ENCODE peak calls at places on chromosomes 3 and 15, in seven cellular contexts. One of them, this sample, is unnamed.

GRCh38 chr15:77818484-77819270 is 186.0 kb upstream of the LINGO1 start:
- DNase-seq in tibial artery: no peak
- DNase-seq in B cell: no peak
- DNase-seq in stimulated activated CD4-positive, alpha-beta T cell treated with anti-CD3 and anti-CD28 coated beads, Interleukin-12 subunit alpha, Interleukin-12 subunit beta, amount 100 ng/mL, for 24 hours: no peak
- DNase-seq in NCI-H1930: no peak
- DNase-seq in right atrium auricular region: no peak
- DNase-seq in GM23248: no peak
- DNase-seq in this sample: no peak

GRCh38 chr3:194310060-194310481 is 41.1 kb downstream of the CPN2 start:
- DNase-seq in right atrium auricular region: no peak
- DNase-seq in stimulated activated CD4-positive, alpha-beta T cell treated with anti-CD3 and anti-CD28 coated beads, Interleukin-12 subunit alpha, Interleukin-12 subunit beta, amount 100 ng/mL, for 24 hours: no peak
- DNase-seq in B cell: no peak
- DNase-seq in NCI-H1930: no peak
- DNase-seq in tibial artery: peak; percentile 34
- DNase-seq in GM23248: no peak
- DNase-seq in this sample: no peak

GRCh38 chr3:20842002-20842401 is 656.0 kb upstream of the SGO1 start:
- DNase-seq in tibial artery: no peak
- DNase-seq in stimulated activated CD4-positive, alpha-beta T cell treated with anti-CD3 and anti-CD28 coated beads, Interleukin-12 subunit alpha, Interleukin-12 subunit beta, amount 100 ng/mL, for 24 hours: no peak
- DNase-seq in NCI-H1930: no peak
- DNase-seq in B cell: no peak
- DNase-seq in right atrium auricular region: no peak
- DNase-seq in GM23248: no peak
- DNase-seq in this sample: no peak

GRCh38 chr3:195165264-195165608 is 105.7 kb downstream of the XXYLT1 start:
- DNase-seq in right atrium auricular region: no peak
- DNase-seq in NCI-H1930: no peak
- DNase-seq in B cell: no peak
- DNase-seq in tibial artery: no peak
- DNase-seq in GM23248: no peak
- DNase-seq in stimulated activated CD4-positive, alpha-beta T cell treated with anti-CD3 and anti-CD28 coated beads, Interleukin-12 subunit alpha, Interleukin-12 subunit beta, amount 100 ng/mL, for 24 hours: no peak
- DNase-seq in this sample: no peak

GRCh38 chr15:38972831-38973230 is 408.2 kb upstream of the RASGRP1 start:
- DNase-seq in GM23248: peak; percentile 15
- DNase-seq in NCI-H1930: no peak
- DNase-seq in tibial artery: no peak
- DNase-seq in B cell: no peak
- DNase-seq in right atrium auricular region: no peak
- DNase-seq in stimulated activated CD4-positive, alpha-beta T cell treated with anti-CD3 and anti-CD28 coated beads, Interleukin-12 subunit alpha, Interleukin-12 subunit beta, amount 100 ng/mL, for 24 hours: no peak
- DNase-seq in this sample: no peak

GRCh38 chr3:16875876-16876575 is 8.7 kb upstream of the PLCL2 start:
- DNase-seq in right atrium auricular region: no peak
- DNase-seq in GM23248: no peak
- DNase-seq in stimulated activated CD4-positive, alpha-beta T cell treated with anti-CD3 and anti-CD28 coated beads, Interleukin-12 subunit alpha, Interleukin-12 subunit beta, amount 100 ng/mL, for 24 hours: no peak
- DNase-seq in B cell: no peak
- DNase-seq in tibial artery: no peak
- DNase-seq in NCI-H1930: no peak
- DNase-seq in this sample: no peak

GRCh38 chr3:101824691-101825090 is 24.6 kb upstream of the NFKBIZ start:
- DNase-seq in stimulated activated CD4-positive, alpha-beta T cell treated with anti-CD3 and anti-CD28 coated beads, Interleukin-12 subunit alpha, Interleukin-12 subunit beta, amount 100 ng/mL, for 24 hours: no peak
- DNase-seq in tibial artery: no peak
- DNase-seq in B cell: no peak
- DNase-seq in right atrium auricular region: no peak
- DNase-seq in NCI-H1930: no peak
- DNase-seq in GM23248: peak; percentile 69
- DNase-seq in this sample: no peak

GRCh38 chr3:42747581-42747980 is 25.5 kb downstream of the CCDC13 start:
- DNase-seq in GM23248: no peak
- DNase-seq in NCI-H1930: no peak
- DNase-seq in stimulated activated CD4-positive, alpha-beta T cell treated with anti-CD3 and anti-CD28 coated beads, Interleukin-12 subunit alpha, Interleukin-12 subunit beta, amount 100 ng/mL, for 24 hours: no peak
- DNase-seq in B cell: no peak
- DNase-seq in tibial artery: peak; percentile 51
- DNase-seq in right atrium auricular region: peak; percentile 51
- DNase-seq in this sample: no peak

GRCh38 chr3:9947025-9947995 is 4.9 kb downstream of the PRRT3 start:
- DNase-seq in tibial artery: peak; percentile 89
- DNase-seq in NCI-H1930: peak; percentile 72
- DNase-seq in B cell: no peak
- DNase-seq in GM23248: peak; percentile 92
- DNase-seq in stimulated activated CD4-positive, alpha-beta T cell treated with anti-CD3 and anti-CD28 coated beads, Interleukin-12 subunit alpha, Interleukin-12 subunit beta, amount 100 ng/mL, for 24 hours: no peak
- DNase-seq in right atrium auricular region: peak; percentile 76
- DNase-seq in this sample: no peak

GRCh38 chr3:13213911-13214846 is 140.9 kb upstream of the IQSEC1 start:
- DNase-seq in right atrium auricular region: no peak
- DNase-seq in B cell: no peak
- DNase-seq in tibial artery: no peak
- DNase-seq in GM23248: no peak
- DNase-seq in NCI-H1930: no peak
- DNase-seq in stimulated activated CD4-positive, alpha-beta T cell treated with anti-CD3 and anti-CD28 coated beads, Interleukin-12 subunit alpha, Interleukin-12 subunit beta, amount 100 ng/mL, for 24 hours: no peak
- DNase-seq in this sample: no peak

GRCh38 chr3:9732080-9732752 is 681 bp downstream of the BRPF1 start:
- DNase-seq in stimulated activated CD4-positive, alpha-beta T cell treated with anti-CD3 and anti-CD28 coated beads, Interleukin-12 subunit alpha, Interleukin-12 subunit beta, amount 100 ng/mL, for 24 hours: peak; percentile 21
- DNase-seq in GM23248: peak; percentile 63
- DNase-seq in right atrium auricular region: no peak
- DNase-seq in B cell: no peak
- DNase-seq in tibial artery: no peak
- DNase-seq in NCI-H1930: no peak
- DNase-seq in this sample: no peak

GRCh38 chr15:98421419-98422085 is 226.8 kb upstream of the IGF1R start:
- DNase-seq in right atrium auricular region: peak; percentile 76
- DNase-seq in B cell: no peak
- DNase-seq in GM23248: peak; percentile 75
- DNase-seq in NCI-H1930: peak; percentile 21
- DNase-seq in stimulated activated CD4-positive, alpha-beta T cell treated with anti-CD3 and anti-CD28 coated beads, Interleukin-12 subunit alpha, Interleukin-12 subunit beta, amount 100 ng/mL, for 24 hours: peak; percentile 65
- DNase-seq in tibial artery: peak; percentile 73
- DNase-seq in this sample: peak; percentile 46

GRCh38 chr15:60751985-60752952 is 273.3 kb upstream of the ICE2 start:
- DNase-seq in stimulated activated CD4-positive, alpha-beta T cell treated with anti-CD3 and anti-CD28 coated beads, Interleukin-12 subunit alpha, Interleukin-12 subunit beta, amount 100 ng/mL, for 24 hours: no peak
- DNase-seq in GM23248: no peak
- DNase-seq in B cell: no peak
- DNase-seq in tibial artery: no peak
- DNase-seq in right atrium auricular region: peak; percentile 67
- DNase-seq in NCI-H1930: no peak
- DNase-seq in this sample: no peak

GRCh38 chr15:95715919-95716318 is 614.6 kb upstream of the NR2F2 start:
- DNase-seq in tibial artery: no peak
- DNase-seq in NCI-H1930: no peak
- DNase-seq in right atrium auricular region: no peak
- DNase-seq in GM23248: no peak
- DNase-seq in B cell: no peak
- DNase-seq in stimulated activated CD4-positive, alpha-beta T cell treated with anti-CD3 and anti-CD28 coated beads, Interleukin-12 subunit alpha, Interleukin-12 subunit beta, amount 100 ng/mL, for 24 hours: no peak
- DNase-seq in this sample: no peak

GRCh38 chr3:123632161-123632655 is 47.4 kb upstream of the HACD2 start:
- DNase-seq in NCI-H1930: no peak
- DNase-seq in right atrium auricular region: no peak
- DNase-seq in B cell: no peak
- DNase-seq in stimulated activated CD4-positive, alpha-beta T cell treated with anti-CD3 and anti-CD28 coated beads, Interleukin-12 subunit alpha, Interleukin-12 subunit beta, amount 100 ng/mL, for 24 hours: no peak
- DNase-seq in GM23248: peak; percentile 22
- DNase-seq in tibial artery: no peak
- DNase-seq in this sample: no peak

GRCh38 chr3:98885851-98886250 is 15.6 kb downstream of the DCBLD2 start:
- DNase-seq in NCI-H1930: no peak
- DNase-seq in GM23248: peak; percentile 33
- DNase-seq in right atrium auricular region: no peak
- DNase-seq in tibial artery: no peak
- DNase-seq in stimulated activated CD4-positive, alpha-beta T cell treated with anti-CD3 and anti-CD28 coated beads, Interleukin-12 subunit alpha, Interleukin-12 subunit beta, amount 100 ng/mL, for 24 hours: no peak
- DNase-seq in B cell: no peak
- DNase-seq in this sample: no peak

GRCh38 chr3:107855710-107856109 is 235.1 kb downstream of the CD47 start:
- DNase-seq in tibial artery: no peak
- DNase-seq in stimulated activated CD4-positive, alpha-beta T cell treated with anti-CD3 and anti-CD28 coated beads, Interleukin-12 subunit alpha, Interleukin-12 subunit beta, amount 100 ng/mL, for 24 hours: no peak
- DNase-seq in B cell: no peak
- DNase-seq in GM23248: peak; percentile 61
- DNase-seq in NCI-H1930: peak; percentile 3
- DNase-seq in right atrium auricular region: no peak
- DNase-seq in this sample: no peak

GRCh38 chr15:25345943-25346342 is 92.9 kb downstream of the UBE3A start:
- DNase-seq in NCI-H1930: no peak
- DNase-seq in tibial artery: peak; percentile 69
- DNase-seq in GM23248: peak; percentile 41
- DNase-seq in stimulated activated CD4-positive, alpha-beta T cell treated with anti-CD3 and anti-CD28 coated beads, Interleukin-12 subunit alpha, Interleukin-12 subunit beta, amount 100 ng/mL, for 24 hours: no peak
- DNase-seq in B cell: no peak
- DNase-seq in right atrium auricular region: no peak
- DNase-seq in this sample: no peak

GRCh38 chr3:107654218-107654617 is 131.5 kb downstream of the BBX start:
- DNase-seq in tibial artery: no peak
- DNase-seq in NCI-H1930: no peak
- DNase-seq in right atrium auricular region: no peak
- DNase-seq in B cell: no peak
- DNase-seq in stimulated activated CD4-positive, alpha-beta T cell treated with anti-CD3 and anti-CD28 coated beads, Interleukin-12 subunit alpha, Interleukin-12 subunit beta, amount 100 ng/mL, for 24 hours: no peak
- DNase-seq in GM23248: no peak
- DNase-seq in this sample: no peak

GRCh38 chr3:186025161-186025560 is 83.7 kb downstream of the ETV5 start:
- DNase-seq in tibial artery: no peak
- DNase-seq in B cell: no peak
- DNase-seq in GM23248: peak; percentile 89
- DNase-seq in NCI-H1930: no peak
- DNase-seq in stimulated activated CD4-positive, alpha-beta T cell treated with anti-CD3 and anti-CD28 coated beads, Interleukin-12 subunit alpha, Interleukin-12 subunit beta, amount 100 ng/mL, for 24 hours: peak; percentile 28
- DNase-seq in right atrium auricular region: no peak
- DNase-seq in this sample: no peak

GRCh38 chr3:38725726-38726410 is 76.4 kb upstream of the SCN5A start:
- DNase-seq in right atrium auricular region: no peak
- DNase-seq in GM23248: peak; percentile 59
- DNase-seq in NCI-H1930: no peak
- DNase-seq in stimulated activated CD4-positive, alpha-beta T cell treated with anti-CD3 and anti-CD28 coated beads, Interleukin-12 subunit alpha, Interleukin-12 subunit beta, amount 100 ng/mL, for 24 hours: no peak
- DNase-seq in B cell: no peak
- DNase-seq in tibial artery: no peak
- DNase-seq in this sample: no peak

GRCh38 chr15:56019060-56019793 is 25.8 kb upstream of the NEDD4 start:
- DNase-seq in GM23248: no peak
- DNase-seq in stimulated activated CD4-positive, alpha-beta T cell treated with anti-CD3 and anti-CD28 coated beads, Interleukin-12 subunit alpha, Interleukin-12 subunit beta, amount 100 ng/mL, for 24 hours: no peak
- DNase-seq in B cell: no peak
- DNase-seq in tibial artery: no peak
- DNase-seq in NCI-H1930: no peak
- DNase-seq in right atrium auricular region: no peak
- DNase-seq in this sample: no peak

GRCh38 chr3:169769287-169770181 is at the start of gene ACTRT3:
- DNase-seq in tibial artery: peak; percentile 80
- DNase-seq in NCI-H1930: no peak
- DNase-seq in stimulated activated CD4-positive, alpha-beta T cell treated with anti-CD3 and anti-CD28 coated beads, Interleukin-12 subunit alpha, Interleukin-12 subunit beta, amount 100 ng/mL, for 24 hours: peak; percentile 49
- DNase-seq in right atrium auricular region: peak; percentile 67
- DNase-seq in B cell: peak; percentile 65
- DNase-seq in GM23248: peak; percentile 85
- DNase-seq in this sample: no peak

GRCh38 chr3:46660003-46660402 is 33.5 kb downstream of the ALS2CL start:
- DNase-seq in NCI-H1930: no peak
- DNase-seq in stimulated activated CD4-positive, alpha-beta T cell treated with anti-CD3 and anti-CD28 coated beads, Interleukin-12 subunit alpha, Interleukin-12 subunit beta, amount 100 ng/mL, for 24 hours: no peak
- DNase-seq in B cell: no peak
- DNase-seq in right atrium auricular region: peak; percentile 34
- DNase-seq in GM23248: peak; percentile 11
- DNase-seq in tibial artery: no peak
- DNase-seq in this sample: no peak

GRCh38 chr15:56244811-56245576 is 1.3 kb upstream of the RFX7 start:
- DNase-seq in tibial artery: peak; percentile 64
- DNase-seq in right atrium auricular region: no peak
- DNase-seq in B cell: peak; percentile 46
- DNase-seq in stimulated activated CD4-positive, alpha-beta T cell treated with anti-CD3 and anti-CD28 coated beads, Interleukin-12 subunit alpha, Interleukin-12 subunit beta, amount 100 ng/mL, for 24 hours: peak; percentile 37
- DNase-seq in NCI-H1930: no peak
- DNase-seq in GM23248: no peak
- DNase-seq in this sample: no peak

GRCh38 chr15:78396976-78397375 is 41.0 kb upstream of the IREB2 start:
- DNase-seq in stimulated activated CD4-positive, alpha-beta T cell treated with anti-CD3 and anti-CD28 coated beads, Interleukin-12 subunit alpha, Interleukin-12 subunit beta, amount 100 ng/mL, for 24 hours: no peak
- DNase-seq in tibial artery: no peak
- DNase-seq in B cell: no peak
- DNase-seq in GM23248: peak; percentile 70
- DNase-seq in right atrium auricular region: no peak
- DNase-seq in NCI-H1930: no peak
- DNase-seq in this sample: no peak

GRCh38 chr3:114364806-114365205 is 71.0 kb downstream of the TIGIT start:
- DNase-seq in B cell: no peak
- DNase-seq in NCI-H1930: no peak
- DNase-seq in GM23248: no peak
- DNase-seq in right atrium auricular region: no peak
- DNase-seq in tibial artery: no peak
- DNase-seq in stimulated activated CD4-positive, alpha-beta T cell treated with anti-CD3 and anti-CD28 coated beads, Interleukin-12 subunit alpha, Interleukin-12 subunit beta, amount 100 ng/mL, for 24 hours: no peak
- DNase-seq in this sample: no peak

GRCh38 chr3:22475665-22476064 is 724.7 kb upstream of the ZNF385D start:
- DNase-seq in tibial artery: no peak
- DNase-seq in NCI-H1930: no peak
- DNase-seq in B cell: no peak
- DNase-seq in stimulated activated CD4-positive, alpha-beta T cell treated with anti-CD3 and anti-CD28 coated beads, Interleukin-12 subunit alpha, Interleukin-12 subunit beta, amount 100 ng/mL, for 24 hours: no peak
- DNase-seq in right atrium auricular region: no peak
- DNase-seq in GM23248: no peak
- DNase-seq in this sample: no peak

GRCh38 chr3:79236488-79236887 is 531.3 kb downstream of the ROBO1 start:
- DNase-seq in tibial artery: no peak
- DNase-seq in stimulated activated CD4-positive, alpha-beta T cell treated with anti-CD3 and anti-CD28 coated beads, Interleukin-12 subunit alpha, Interleukin-12 subunit beta, amount 100 ng/mL, for 24 hours: no peak
- DNase-seq in NCI-H1930: no peak
- DNase-seq in GM23248: peak; percentile 8
- DNase-seq in right atrium auricular region: no peak
- DNase-seq in B cell: no peak
- DNase-seq in this sample: no peak

GRCh38 chr15:69793436-69793782 is 304.3 kb downstream of the TLE3 start:
- DNase-seq in NCI-H1930: no peak
- DNase-seq in right atrium auricular region: peak; percentile 55
- DNase-seq in GM23248: no peak
- DNase-seq in tibial artery: no peak
- DNase-seq in B cell: peak; percentile 2
- DNase-seq in stimulated activated CD4-positive, alpha-beta T cell treated with anti-CD3 and anti-CD28 coated beads, Interleukin-12 subunit alpha, Interleukin-12 subunit beta, amount 100 ng/mL, for 24 hours: no peak
- DNase-seq in this sample: no peak

GRCh38 chr15:70936326-70936725 is 43.7 kb downstream of the LRRC49 start:
- DNase-seq in NCI-H1930: no peak
- DNase-seq in B cell: no peak
- DNase-seq in stimulated activated CD4-positive, alpha-beta T cell treated with anti-CD3 and anti-CD28 coated beads, Interleukin-12 subunit alpha, Interleukin-12 subunit beta, amount 100 ng/mL, for 24 hours: no peak
- DNase-seq in right atrium auricular region: no peak
- DNase-seq in tibial artery: no peak
- DNase-seq in GM23248: peak; percentile 19
- DNase-seq in this sample: no peak

GRCh38 chr3:142315083-142315482 is 89.7 kb upstream of the GK5 start:
- DNase-seq in right atrium auricular region: no peak
- DNase-seq in NCI-H1930: no peak
- DNase-seq in tibial artery: no peak
- DNase-seq in stimulated activated CD4-positive, alpha-beta T cell treated with anti-CD3 and anti-CD28 coated beads, Interleukin-12 subunit alpha, Interleukin-12 subunit beta, amount 100 ng/mL, for 24 hours: no peak
- DNase-seq in GM23248: peak; percentile 69
- DNase-seq in B cell: no peak
- DNase-seq in this sample: no peak

GRCh38 chr15:50149090-50149489 is 30.1 kb upstream of the ATP8B4 start:
- DNase-seq in GM23248: no peak
- DNase-seq in tibial artery: no peak
- DNase-seq in right atrium auricular region: no peak
- DNase-seq in NCI-H1930: no peak
- DNase-seq in B cell: no peak
- DNase-seq in stimulated activated CD4-positive, alpha-beta T cell treated with anti-CD3 and anti-CD28 coated beads, Interleukin-12 subunit alpha, Interleukin-12 subunit beta, amount 100 ng/mL, for 24 hours: no peak
- DNase-seq in this sample: no peak

This sample was measured in NCI-H1048.